ENCODE peak calls at places on chromosomes 16 and 17, in four cellular contexts. L is naive thymus-derived CD4-positive, alpha-beta T cell; B is Calu3; Q is amniotic stem cell. W is an unnamed sample.

GRCh38 chr16:31395647-31396046 is 2.5 kb downstream of the ITGAD start:
- DNase-seq in L (no peak), B (no peak), Q (no peak), W (no peak)

GRCh38 chr17:56939869-56940484 is 20.9 kb downstream of the COIL start:
- DNase-seq in L (peak), B (no peak), Q (peak), W (peak)

GRCh38 chr17:19738073-19738449 is 10.0 kb downstream of the ALDH3A1 start:
- DNase-seq in L (no peak), B (no peak), Q (no peak), W (no peak)

GRCh38 chr16:89422527-89422904 is 67.8 kb downstream of the ANKRD11 start:
- DNase-seq in L (no peak), B (no peak), Q (no peak), W (no peak)

GRCh38 chr17:34237458-34237857 is 17.6 kb upstream of the CCL2 start:
- DNase-seq in L (no peak), B (no peak), Q (no peak), W (no peak)

GRCh38 chr17:28612936-28613872 is 781 bp downstream of the RSKR start:
- DNase-seq in L (peak), B (peak), Q (no peak), W (peak)

GRCh38 chr17:5672141-5672540 is 87.8 kb upstream of the NLRP1 start:
- DNase-seq in L (no peak), B (no peak), Q (no peak), W (no peak)

GRCh38 chr17:58577696-58578095 is 63.3 kb upstream of the MTMR4 start:
- DNase-seq in L (peak), B (peak), Q (peak), W (peak)

GRCh38 chr16:4679854-4680636 is 13.3 kb upstream of the NUDT16L1 start:
- DNase-seq in L (no peak), B (peak), Q (no peak), W (no peak)

GRCh38 chr16:87897563-87898505 is 28.5 kb upstream of the SLC7A5 start:
- DNase-seq in L (peak), B (no peak), Q (no peak), W (peak)

GRCh38 chr16:15981382-15981781 is 32.0 kb downstream of the ABCC1 start:
- DNase-seq in L (no peak), B (no peak), Q (no peak), W (no peak)

GRCh38 chr17:50213026-50214015 is 11.9 kb upstream of the COL1A1 start:
- DNase-seq in L (no peak), B (peak), Q (no peak), W (no peak)

GRCh38 chr16:49121636-49122035 is 160.0 kb downstream of the CBLN1 start:
- DNase-seq in L (no peak), B (no peak), Q (no peak), W (no peak)